ENCODE peak calls at places on chromosomes 1 and 21, in four cellular contexts. Z is body of pancreas, X is IMR-90, H is stomach. R is an unnamed sample.
A peak's percentile ranks its signal among the peaks of the same experiment; 100 is the strongest.

GRCh38 chr1:25544243-25544764 is 898 bp downstream of the LDLRAP1 start:
- DNase-seq in Z (peak; percentile 78), X (no peak), H (peak; percentile 40), R (peak; percentile 45)

GRCh38 chr1:50275564-50275963 is 147.7 kb downstream of the DMRTA2 start:
- DNase-seq in Z (no peak), X (no peak), H (no peak), R (no peak)

GRCh38 chr1:30727796-30728195 is 4.4 kb upstream of the MATN1 start:
- DNase-seq in Z (no peak), X (peak; percentile 66), H (no peak), R (no peak)

GRCh38 chr1:10229903-10230302 is 19.5 kb downstream of the KIF1B start:
- DNase-seq in Z (no peak), X (no peak), H (no peak), R (no peak)

GRCh38 chr1:227612658-227613057 is 49.3 kb downstream of the ZNF678 start:
- DNase-seq in Z (no peak), X (no peak), H (no peak), R (no peak)

GRCh38 chr1:9279172-9279840 is 13.4 kb upstream of the SPSB1 start:
- DNase-seq in Z (no peak), X (peak; percentile 55), H (no peak), R (no peak)

GRCh38 chr1:161001537-161001936 is 19.4 kb downstream of the F11R start:
- DNase-seq in Z (no peak), X (no peak), H (no peak), R (peak; percentile 77)

GRCh38 chr1:202010042-202011015 is at the start of gene ELF3:
- DNase-seq in Z (peak; percentile 95), X (no peak), H (peak; percentile 95), R (peak; percentile 97)

GRCh38 chr1:13804240-13804633 is 104.2 kb downstream of the PRDM2 start:
- DNase-seq in Z (no peak), X (no peak), H (no peak), R (no peak)

GRCh38 chr1:32766328-32766972 is 50.7 kb downstream of the YARS1 start:
- DNase-seq in Z (no peak), X (no peak), H (no peak), R (no peak)

GRCh38 chr1:33094971-33095604 is 14.1 kb downstream of the AZIN2 start:
- DNase-seq in Z (peak; percentile 75), X (peak; percentile 71), H (peak; percentile 70), R (peak; percentile 66)

GRCh38 chr1:41022424-41022823 is 899 bp upstream of the SLFNL1 start:
- DNase-seq in Z (no peak), X (no peak), H (no peak), R (no peak)

GRCh38 chr1:183777359-183777758 is 27.6 kb upstream of the RGL1 start:
- DNase-seq in Z (no peak), X (peak; percentile 24), H (no peak), R (no peak)

GRCh38 chr1:223444411-223444810 is 51.2 kb downstream of the CCDC185 start:
- DNase-seq in Z (no peak), X (no peak), H (no peak), R (peak; percentile 80)

GRCh38 chr1:164774413-164774812 is 215.4 kb downstream of the PBX1 start:
- DNase-seq in Z (no peak), X (no peak), H (no peak), R (no peak)

GRCh38 chr1:243315455-243315854 is 59.6 kb downstream of the SDCCAG8 start:
- DNase-seq in Z (no peak), X (peak; percentile 18), H (no peak), R (no peak)

GRCh38 chr1:39788426-39788757 is 273 bp downstream of the BMP8B start:
- DNase-seq in Z (no peak), X (no peak), H (no peak), R (no peak)

GRCh38 chr1:242764161-242764560 is 239.7 kb upstream of the PLD5 start:
- DNase-seq in Z (no peak), X (no peak), H (no peak), R (no peak)

GRCh38 chr1:100943533-100943932 is 47.6 kb downstream of the SLC30A7 start:
- DNase-seq in Z (no peak), X (no peak), H (no peak), R (no peak)

GRCh38 chr1:200610846-200611245 is 9.7 kb downstream of the KIF14 start:
- DNase-seq in Z (no peak), X (peak; percentile 58), H (no peak), R (no peak)

GRCh38 chr1:225329041-225329440 is 98.8 kb downstream of the LBR start:
- DNase-seq in Z (no peak), X (no peak), H (no peak), R (no peak)

GRCh38 chr1:156146749-156147405 is 6.5 kb upstream of the SEMA4A start:
- DNase-seq in Z (no peak), X (no peak), H (peak; percentile 71), R (peak; percentile 91)

GRCh38 chr21:31444061-31444460 is 100.0 kb upstream of the TIAM1 start:
- DNase-seq in Z (no peak), X (peak; percentile 4), H (no peak), R (no peak)

GRCh38 chr1:235670157-235670776 is 20.7 kb upstream of the GNG4 start:
- DNase-seq in Z (no peak), X (peak; percentile 4), H (no peak), R (no peak)

GRCh38 chr21:45540601-45540970 is 1.7 kb downstream of the SLC19A1 start:
- DNase-seq in Z (peak; percentile 8), X (no peak), H (peak; percentile 24), R (no peak)

GRCh38 chr1:155003227-155003765 is 694 bp downstream of the ZBTB7B start:
- DNase-seq in Z (peak; percentile 57), X (no peak), H (no peak), R (peak; percentile 59)

GRCh38 chr1:155000725-155001437 is 1.7 kb upstream of the ZBTB7B start:
- DNase-seq in Z (peak; percentile 99), X (peak; percentile 77), H (peak; percentile 97), R (peak; percentile 99)

GRCh38 chr1:155002479-155003226 is at the start of gene ZBTB7B:
- DNase-seq in Z (peak; percentile 70), X (no peak), H (peak; percentile 62), R (peak; percentile 73)

GRCh38 chr1:155001438-155001687 is 1.2 kb upstream of the ZBTB7B start:
- DNase-seq in Z (no peak), X (no peak), H (no peak), R (no peak)

GRCh38 chr1:155001688-155002474 is 721 bp upstream of the ZBTB7B start:
- DNase-seq in Z (peak; percentile 100), X (peak; percentile 99), H (peak; percentile 100), R (peak; percentile 100)
- TF ChIP-seq POLR2A in Z (peak; percentile 81), X (no peak), H (no peak), R (peak; percentile 69)

GRCh38 chr1:172380441-172381244 is 39.8 kb upstream of the C1orf105 start:
- DNase-seq in Z (no peak), X (no peak), H (no peak), R (no peak)
- H3K4me3 ChIP-seq in Z (no peak overlapping the region), X (no peak overlapping the region), H (no peak overlapping the region), R (no peak overlapping the region)

GRCh38 chr21:28783641-28784185 is 209.0 kb downstream of the LTN1 start:
- DNase-seq in Z (no peak), X (no peak), H (no peak), R (no peak)
- H3K27ac ChIP-seq in Z (no peak overlapping the region), X (no peak overlapping the region), H (no peak overlapping the region), R (no peak overlapping the region)

GRCh38 chr1:153775432-153776311 is 465 bp downstream of the SLC27A3 start:
- DNase-seq in Z (peak; percentile 68), X (peak; percentile 50), H (peak; percentile 77), R (peak; percentile 84)
- TF ChIP-seq POLR2A in Z (peak; percentile 51), X (no peak), H (no peak), R (peak; percentile 1)

DNA sequence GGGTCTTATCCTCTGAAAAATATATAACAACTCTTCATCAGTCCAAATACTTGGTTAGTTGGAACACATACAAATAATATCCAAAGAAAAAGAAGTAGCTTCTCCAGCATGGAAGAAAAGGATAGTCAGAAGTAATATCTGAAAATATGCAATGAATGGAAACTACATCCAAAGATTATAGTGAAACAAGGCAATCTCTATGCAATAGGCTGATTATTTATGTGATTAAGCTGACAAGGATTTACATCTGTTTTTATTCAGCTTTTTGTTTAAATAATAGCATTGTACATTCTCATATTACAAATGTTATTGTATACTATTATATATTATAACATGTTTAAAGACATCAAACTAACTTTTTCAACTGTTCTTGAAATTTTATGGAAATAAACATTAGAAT is 15.3 kb upstream of the TGFBR3 start:
- DNase-seq in Z (no peak), X (peak; percentile 66), H (no peak), R (no peak)
- H3K4me3 ChIP-seq in Z (no peak overlapping the region), X (no peak overlapping the region), H (no peak overlapping the region), R (no peak overlapping the region)